ENCODE peak calls at places on chromosomes 2 and 18, in nine cellular contexts. X is RPMI8226; L is B cell; I is cardiac muscle cell; W is iris pigment epithelial cell; H is activated naive CD4-positive, alpha-beta T cell; N is GM12892; K is Caki2; P is MV-4-11. B is an unnamed sample.

GRCh38 chr2:43331428-43331827 is 105.0 kb upstream of the ZFP36L2 start:
- DNase-seq in X (peak; percentile 28), L (no peak), I (peak; percentile 90), W (peak; percentile 69), H (no peak), N (no peak), K (no peak), P (peak; percentile 89), B (no peak)

GRCh38 chr2:240816584-240817495 is 3.2 kb downstream of the KIF1A start:
- DNase-seq in X (no peak), L (no peak), I (no peak), W (no peak), H (no peak), N (no peak), K (no peak), P (no peak), B (no peak)

GRCh38 chr2:174693344-174693743 is 70.9 kb downstream of the CHRNA1 start:
- DNase-seq in X (no peak), L (no peak), I (no peak), W (no peak), H (no peak), N (no peak), K (no peak), P (no peak), B (no peak)

GRCh38 chr2:221836091-221836490 is 264.0 kb upstream of the EPHA4 start:
- DNase-seq in X (no peak), L (no peak), I (no peak), W (no peak), H (no peak), N (no peak), K (no peak), P (no peak), B (no peak)

GRCh38 chr2:233037078-233037477 is 4.6 kb downstream of the NEU2 start:
- DNase-seq in X (no peak), L (no peak), I (peak; percentile 78), W (peak; percentile 70), H (no peak), N (no peak), K (no peak), P (no peak), B (no peak)

GRCh38 chr2:20430461-20431302 is 16.2 kb upstream of the RHOB start:
- DNase-seq in X (no peak), L (no peak), I (no peak), W (peak; percentile 8), H (no peak), N (no peak), K (no peak), P (peak; percentile 27), B (no peak)

GRCh38 chr18:55048892-55049291 is 89.6 kb upstream of the CCDC68 start:
- DNase-seq in X (no peak), L (no peak), I (peak; percentile 15), W (peak; percentile 66), H (no peak), N (no peak), K (peak; percentile 5), P (peak; percentile 72), B (no peak)

GRCh38 chr2:40844353-40845277 is 392.7 kb upstream of the SLC8A1 start:
- DNase-seq in X (peak; percentile 41), L (no peak), I (peak; percentile 9), W (no peak), H (no peak), N (no peak), K (peak; percentile 19), P (peak; percentile 71), B (no peak)